ENCODE peak calls at places on chromosomes 11 and 22, in six cellular contexts. One of them, this sample, is unnamed.

GRCh38 chr11:61922539-61922938 is 5.2 kb upstream of the RAB3IL1 start:
- DNase-seq in stimulated activated CD4-positive, alpha-beta T cell treated with anti-CD3 and anti-CD28 coated beads, Interleukin-12 subunit alpha, Interleukin-12 subunit beta, amount 100 ng/mL, for 48 hours: no peak
- DNase-seq in GM10248: no peak
- DNase-seq in activated CD4-positive, alpha-beta T cell treated with anti-CD3 and anti-CD28 coated beads, Interleukin-2, amount 50 U/mL, for 48 hours: no peak
- DNase-seq in left cardiac atrium: peak
- DNase-seq in mucosa of descending colon: peak
- DNase-seq in this sample: no peak

GRCh38 chr11:118061401-118062125 is 15.3 kb upstream of the TMPRSS4 start:
- DNase-seq in stimulated activated CD4-positive, alpha-beta T cell treated with anti-CD3 and anti-CD28 coated beads, Interleukin-12 subunit alpha, Interleukin-12 subunit beta, amount 100 ng/mL, for 48 hours: no peak
- DNase-seq in GM10248: no peak
- DNase-seq in activated CD4-positive, alpha-beta T cell treated with anti-CD3 and anti-CD28 coated beads, Interleukin-2, amount 50 U/mL, for 48 hours: no peak
- DNase-seq in left cardiac atrium: no peak
- DNase-seq in mucosa of descending colon: no peak
- DNase-seq in this sample: no peak

GRCh38 chr11:22078063-22078462 is 114.8 kb upstream of the ANO5 start:
- DNase-seq in stimulated activated CD4-positive, alpha-beta T cell treated with anti-CD3 and anti-CD28 coated beads, Interleukin-12 subunit alpha, Interleukin-12 subunit beta, amount 100 ng/mL, for 48 hours: no peak
- DNase-seq in GM10248: no peak
- DNase-seq in activated CD4-positive, alpha-beta T cell treated with anti-CD3 and anti-CD28 coated beads, Interleukin-2, amount 50 U/mL, for 48 hours: no peak
- DNase-seq in left cardiac atrium: no peak
- DNase-seq in mucosa of descending colon: no peak
- DNase-seq in this sample: no peak

GRCh38 chr11:121540627-121541026 is 87.9 kb upstream of the SORL1-AS1 start:
- DNase-seq in stimulated activated CD4-positive, alpha-beta T cell treated with anti-CD3 and anti-CD28 coated beads, Interleukin-12 subunit alpha, Interleukin-12 subunit beta, amount 100 ng/mL, for 48 hours: no peak
- DNase-seq in GM10248: no peak
- DNase-seq in activated CD4-positive, alpha-beta T cell treated with anti-CD3 and anti-CD28 coated beads, Interleukin-2, amount 50 U/mL, for 48 hours: no peak
- DNase-seq in left cardiac atrium: no peak
- DNase-seq in mucosa of descending colon: no peak
- DNase-seq in this sample: no peak

GRCh38 chr11:74646215-74646614 is 53.8 kb downstream of the POLD3 start:
- DNase-seq in stimulated activated CD4-positive, alpha-beta T cell treated with anti-CD3 and anti-CD28 coated beads, Interleukin-12 subunit alpha, Interleukin-12 subunit beta, amount 100 ng/mL, for 48 hours: no peak
- DNase-seq in GM10248: no peak
- DNase-seq in activated CD4-positive, alpha-beta T cell treated with anti-CD3 and anti-CD28 coated beads, Interleukin-2, amount 50 U/mL, for 48 hours: no peak
- DNase-seq in left cardiac atrium: no peak
- DNase-seq in mucosa of descending colon: no peak
- DNase-seq in this sample: no peak

GRCh38 chr11:102882389-102883024 is 7.7 kb upstream of the MMP12 start:
- DNase-seq in stimulated activated CD4-positive, alpha-beta T cell treated with anti-CD3 and anti-CD28 coated beads, Interleukin-12 subunit alpha, Interleukin-12 subunit beta, amount 100 ng/mL, for 48 hours: no peak
- DNase-seq in GM10248: peak
- DNase-seq in activated CD4-positive, alpha-beta T cell treated with anti-CD3 and anti-CD28 coated beads, Interleukin-2, amount 50 U/mL, for 48 hours: no peak
- DNase-seq in left cardiac atrium: no peak
- DNase-seq in mucosa of descending colon: no peak
- DNase-seq in this sample: no peak

GRCh38 chr22:21690401-21690801 is 24.6 kb downstream of the PPIL2 start:
- DNase-seq in stimulated activated CD4-positive, alpha-beta T cell treated with anti-CD3 and anti-CD28 coated beads, Interleukin-12 subunit alpha, Interleukin-12 subunit beta, amount 100 ng/mL, for 48 hours: no peak
- DNase-seq in GM10248: peak
- DNase-seq in activated CD4-positive, alpha-beta T cell treated with anti-CD3 and anti-CD28 coated beads, Interleukin-2, amount 50 U/mL, for 48 hours: no peak
- DNase-seq in left cardiac atrium: no peak
- DNase-seq in mucosa of descending colon: no peak
- DNase-seq in this sample: no peak

GRCh38 chr22:46064236-46064965 is 85.9 kb upstream of the PPARA start:
- DNase-seq in stimulated activated CD4-positive, alpha-beta T cell treated with anti-CD3 and anti-CD28 coated beads, Interleukin-12 subunit alpha, Interleukin-12 subunit beta, amount 100 ng/mL, for 48 hours: no peak
- DNase-seq in GM10248: no peak
- DNase-seq in activated CD4-positive, alpha-beta T cell treated with anti-CD3 and anti-CD28 coated beads, Interleukin-2, amount 50 U/mL, for 48 hours: no peak
- DNase-seq in left cardiac atrium: peak
- DNase-seq in mucosa of descending colon: no peak
- DNase-seq in this sample: peak

GRCh38 chr11:48900131-48900800 is 83.4 kb downstream of the TRIM51G start:
- DNase-seq in stimulated activated CD4-positive, alpha-beta T cell treated with anti-CD3 and anti-CD28 coated beads, Interleukin-12 subunit alpha, Interleukin-12 subunit beta, amount 100 ng/mL, for 48 hours: no peak
- DNase-seq in GM10248: no peak
- DNase-seq in activated CD4-positive, alpha-beta T cell treated with anti-CD3 and anti-CD28 coated beads, Interleukin-2, amount 50 U/mL, for 48 hours: no peak
- DNase-seq in left cardiac atrium: no peak
- DNase-seq in mucosa of descending colon: no peak
- DNase-seq in this sample: peak

GRCh38 chr11:3164540-3165151 is 464 bp downstream of the OSBPL5 start:
- DNase-seq in stimulated activated CD4-positive, alpha-beta T cell treated with anti-CD3 and anti-CD28 coated beads, Interleukin-12 subunit alpha, Interleukin-12 subunit beta, amount 100 ng/mL, for 48 hours: no peak
- DNase-seq in GM10248: no peak
- DNase-seq in activated CD4-positive, alpha-beta T cell treated with anti-CD3 and anti-CD28 coated beads, Interleukin-2, amount 50 U/mL, for 48 hours: no peak
- DNase-seq in left cardiac atrium: peak
- DNase-seq in mucosa of descending colon: no peak
- DNase-seq in this sample: peak

GRCh38 chr11:100546714-100547113 is 140.4 kb upstream of the ARHGAP42 start:
- DNase-seq in stimulated activated CD4-positive, alpha-beta T cell treated with anti-CD3 and anti-CD28 coated beads, Interleukin-12 subunit alpha, Interleukin-12 subunit beta, amount 100 ng/mL, for 48 hours: no peak
- DNase-seq in GM10248: no peak
- DNase-seq in activated CD4-positive, alpha-beta T cell treated with anti-CD3 and anti-CD28 coated beads, Interleukin-2, amount 50 U/mL, for 48 hours: no peak
- DNase-seq in left cardiac atrium: no peak
- DNase-seq in mucosa of descending colon: peak
- DNase-seq in this sample: no peak

GRCh38 chr22:31093956-31094622 is 13.0 kb downstream of the SMTN start:
- DNase-seq in stimulated activated CD4-positive, alpha-beta T cell treated with anti-CD3 and anti-CD28 coated beads, Interleukin-12 subunit alpha, Interleukin-12 subunit beta, amount 100 ng/mL, for 48 hours: no peak
- DNase-seq in GM10248: no peak
- DNase-seq in activated CD4-positive, alpha-beta T cell treated with anti-CD3 and anti-CD28 coated beads, Interleukin-2, amount 50 U/mL, for 48 hours: no peak
- DNase-seq in left cardiac atrium: no peak
- DNase-seq in mucosa of descending colon: no peak
- DNase-seq in this sample: no peak

GRCh38 chr11:73185680-73186293 is 32.3 kb upstream of the P2RY2 start:
- DNase-seq in stimulated activated CD4-positive, alpha-beta T cell treated with anti-CD3 and anti-CD28 coated beads, Interleukin-12 subunit alpha, Interleukin-12 subunit beta, amount 100 ng/mL, for 48 hours: no peak
- DNase-seq in GM10248: no peak
- DNase-seq in activated CD4-positive, alpha-beta T cell treated with anti-CD3 and anti-CD28 coated beads, Interleukin-2, amount 50 U/mL, for 48 hours: no peak
- DNase-seq in left cardiac atrium: no peak
- DNase-seq in mucosa of descending colon: no peak
- DNase-seq in this sample: no peak

GRCh38 chr11:92941676-92942571 is 27.5 kb upstream of the MTNR1B start:
- DNase-seq in stimulated activated CD4-positive, alpha-beta T cell treated with anti-CD3 and anti-CD28 coated beads, Interleukin-12 subunit alpha, Interleukin-12 subunit beta, amount 100 ng/mL, for 48 hours: peak
- DNase-seq in GM10248: peak
- DNase-seq in activated CD4-positive, alpha-beta T cell treated with anti-CD3 and anti-CD28 coated beads, Interleukin-2, amount 50 U/mL, for 48 hours: peak
- DNase-seq in left cardiac atrium: no peak
- DNase-seq in mucosa of descending colon: peak
- DNase-seq in this sample: no peak

GRCh38 chr11:6214530-6214929 is 9.2 kb downstream of the C11orf42 start:
- DNase-seq in stimulated activated CD4-positive, alpha-beta T cell treated with anti-CD3 and anti-CD28 coated beads, Interleukin-12 subunit alpha, Interleukin-12 subunit beta, amount 100 ng/mL, for 48 hours: no peak
- DNase-seq in GM10248: no peak
- DNase-seq in activated CD4-positive, alpha-beta T cell treated with anti-CD3 and anti-CD28 coated beads, Interleukin-2, amount 50 U/mL, for 48 hours: no peak
- DNase-seq in left cardiac atrium: no peak
- DNase-seq in mucosa of descending colon: no peak
- DNase-seq in this sample: no peak

GRCh38 chr11:6351782-6352181 is 31.5 kb upstream of the CAVIN3 start:
- DNase-seq in stimulated activated CD4-positive, alpha-beta T cell treated with anti-CD3 and anti-CD28 coated beads, Interleukin-12 subunit alpha, Interleukin-12 subunit beta, amount 100 ng/mL, for 48 hours: peak
- DNase-seq in GM10248: no peak
- DNase-seq in activated CD4-positive, alpha-beta T cell treated with anti-CD3 and anti-CD28 coated beads, Interleukin-2, amount 50 U/mL, for 48 hours: peak
- DNase-seq in left cardiac atrium: no peak
- DNase-seq in mucosa of descending colon: no peak
- DNase-seq in this sample: no peak

GRCh38 chr11:58788355-58789023 is 56.0 kb downstream of the GLYATL2 start:
- DNase-seq in stimulated activated CD4-positive, alpha-beta T cell treated with anti-CD3 and anti-CD28 coated beads, Interleukin-12 subunit alpha, Interleukin-12 subunit beta, amount 100 ng/mL, for 48 hours: no peak
- DNase-seq in GM10248: peak
- DNase-seq in activated CD4-positive, alpha-beta T cell treated with anti-CD3 and anti-CD28 coated beads, Interleukin-2, amount 50 U/mL, for 48 hours: peak
- DNase-seq in left cardiac atrium: no peak
- DNase-seq in mucosa of descending colon: peak
- DNase-seq in this sample: no peak

GRCh38 chr11:2460540-2461252 is 15.9 kb downstream of the KCNQ1 start:
- DNase-seq in stimulated activated CD4-positive, alpha-beta T cell treated with anti-CD3 and anti-CD28 coated beads, Interleukin-12 subunit alpha, Interleukin-12 subunit beta, amount 100 ng/mL, for 48 hours: no peak
- DNase-seq in GM10248: no peak
- DNase-seq in activated CD4-positive, alpha-beta T cell treated with anti-CD3 and anti-CD28 coated beads, Interleukin-2, amount 50 U/mL, for 48 hours: no peak
- DNase-seq in left cardiac atrium: no peak
- DNase-seq in mucosa of descending colon: peak
- DNase-seq in this sample: no peak

GRCh38 chr22:50443202-50443601 is 31.6 kb downstream of the SBF1 start:
- DNase-seq in stimulated activated CD4-positive, alpha-beta T cell treated with anti-CD3 and anti-CD28 coated beads, Interleukin-12 subunit alpha, Interleukin-12 subunit beta, amount 100 ng/mL, for 48 hours: no peak
- DNase-seq in GM10248: no peak
- DNase-seq in activated CD4-positive, alpha-beta T cell treated with anti-CD3 and anti-CD28 coated beads, Interleukin-2, amount 50 U/mL, for 48 hours: no peak
- DNase-seq in left cardiac atrium: no peak
- DNase-seq in mucosa of descending colon: no peak
- DNase-seq in this sample: no peak

GRCh38 chr11:72460091-72460647 is 25.8 kb upstream of the CLPB start:
- DNase-seq in stimulated activated CD4-positive, alpha-beta T cell treated with anti-CD3 and anti-CD28 coated beads, Interleukin-12 subunit alpha, Interleukin-12 subunit beta, amount 100 ng/mL, for 48 hours: no peak
- DNase-seq in GM10248: no peak
- DNase-seq in activated CD4-positive, alpha-beta T cell treated with anti-CD3 and anti-CD28 coated beads, Interleukin-2, amount 50 U/mL, for 48 hours: no peak
- DNase-seq in left cardiac atrium: no peak
- DNase-seq in mucosa of descending colon: no peak
- DNase-seq in this sample: no peak

GRCh38 chr22:36328635-36329216 is 59.0 kb downstream of the MYH9 start:
- DNase-seq in stimulated activated CD4-positive, alpha-beta T cell treated with anti-CD3 and anti-CD28 coated beads, Interleukin-12 subunit alpha, Interleukin-12 subunit beta, amount 100 ng/mL, for 48 hours: no peak
- DNase-seq in GM10248: no peak
- DNase-seq in activated CD4-positive, alpha-beta T cell treated with anti-CD3 and anti-CD28 coated beads, Interleukin-2, amount 50 U/mL, for 48 hours: peak
- DNase-seq in left cardiac atrium: peak
- DNase-seq in mucosa of descending colon: no peak
- DNase-seq in this sample: no peak

GRCh38 chr11:3021125-3021524 is 29.0 kb upstream of the NAP1L4 start:
- DNase-seq in stimulated activated CD4-positive, alpha-beta T cell treated with anti-CD3 and anti-CD28 coated beads, Interleukin-12 subunit alpha, Interleukin-12 subunit beta, amount 100 ng/mL, for 48 hours: no peak
- DNase-seq in GM10248: peak
- DNase-seq in activated CD4-positive, alpha-beta T cell treated with anti-CD3 and anti-CD28 coated beads, Interleukin-2, amount 50 U/mL, for 48 hours: no peak
- DNase-seq in left cardiac atrium: no peak
- DNase-seq in mucosa of descending colon: peak
- DNase-seq in this sample: no peak

This sample was measured in chondrocyte.